ENCODE peak calls at places on chromosomes 11 and 22, in four cellular contexts. One of them, this sample, is unnamed.

GRCh38 chr11:114880458-114880857 is 202.1 kb downstream of the NXPE2 start:
- DNase-seq in neural progenitor cell: no peak
- DNase-seq in IMR-90: no peak
- DNase-seq in PC-3: no peak
- DNase-seq in this sample: no peak

GRCh38 chr11:41282436-41282835 is 177.0 kb downstream of the LRRC4C start:
- DNase-seq in neural progenitor cell: peak; percentile 2
- DNase-seq in IMR-90: no peak
- DNase-seq in PC-3: peak; percentile 56
- DNase-seq in this sample: no peak

GRCh38 chr22:42688914-42689275 is 31.8 kb downstream of the A4GALT start:
- DNase-seq in neural progenitor cell: no peak
- DNase-seq in IMR-90: no peak
- DNase-seq in PC-3: no peak
- DNase-seq in this sample: peak; percentile 96

GRCh38 chr11:119473226-119473625 is 50.3 kb upstream of the THY1 start:
- DNase-seq in neural progenitor cell: no peak
- DNase-seq in IMR-90: no peak
- DNase-seq in PC-3: no peak
- DNase-seq in this sample: no peak

GRCh38 chr22:32499666-32500065 is 25.1 kb downstream of the FBXO7 start:
- DNase-seq in neural progenitor cell: no peak
- DNase-seq in IMR-90: no peak
- DNase-seq in PC-3: no peak
- DNase-seq in this sample: no peak

GRCh38 chr11:64542172-64543125 is 48.6 kb upstream of the SLC22A12 start:
- DNase-seq in neural progenitor cell: no peak
- DNase-seq in IMR-90: no peak
- DNase-seq in PC-3: no peak
- DNase-seq in this sample: peak; percentile 58

GRCh38 chr11:134586726-134587125 is 174.7 kb upstream of the B3GAT1 start:
- DNase-seq in neural progenitor cell: no peak
- DNase-seq in IMR-90: no peak
- DNase-seq in PC-3: no peak
- DNase-seq in this sample: no peak

GRCh38 chr22:42171417-42171816 is 40.8 kb upstream of the CYP2D6 start:
- DNase-seq in neural progenitor cell: no peak
- DNase-seq in IMR-90: no peak
- DNase-seq in PC-3: no peak
- DNase-seq in this sample: no peak

GRCh38 chr11:111299111-111300026 is 1.0 kb downstream of the POU2AF3 start:
- DNase-seq in neural progenitor cell: peak; percentile 75
- DNase-seq in IMR-90: peak; percentile 23
- DNase-seq in PC-3: peak; percentile 43
- DNase-seq in this sample: peak; percentile 90

GRCh38 chr22:19679476-19680099 is 34.7 kb upstream of the SEPTIN5 start:
- DNase-seq in neural progenitor cell: peak; percentile 53
- DNase-seq in IMR-90: no peak
- DNase-seq in PC-3: peak; percentile 33
- DNase-seq in this sample: peak; percentile 78

GRCh38 chr11:76445122-76446084 is 585 bp downstream of the EMSY start:
- DNase-seq in neural progenitor cell: peak; percentile 95
- DNase-seq in IMR-90: peak; percentile 90
- DNase-seq in PC-3: peak; percentile 91
- DNase-seq in this sample: peak; percentile 92

GRCh38 chr11:96157517-96157873 is 185.5 kb downstream of the MAML2 start:
- DNase-seq in neural progenitor cell: no peak
- DNase-seq in IMR-90: no peak
- DNase-seq in PC-3: no peak
- DNase-seq in this sample: no peak

GRCh38 chr11:70820712-70821111 is 422.4 kb downstream of the CTTN start:
- DNase-seq in neural progenitor cell: no peak
- DNase-seq in IMR-90: no peak
- DNase-seq in PC-3: no peak
- DNase-seq in this sample: no peak

GRCh38 chr11:134069426-134069921 is 602 bp downstream of the JAM3 start:
- DNase-seq in neural progenitor cell: peak; percentile 71
- DNase-seq in IMR-90: peak; percentile 31
- DNase-seq in PC-3: no peak
- DNase-seq in this sample: no peak

GRCh38 chr11:59426361-59427067 is at the start of gene OR5A2:
- DNase-seq in neural progenitor cell: peak; percentile 84
- DNase-seq in IMR-90: no peak
- DNase-seq in PC-3: peak; percentile 6
- DNase-seq in this sample: no peak

GRCh38 chr11:95490625-95491024 is 259.6 kb upstream of the SESN3 start:
- DNase-seq in neural progenitor cell: no peak
- DNase-seq in IMR-90: no peak
- DNase-seq in PC-3: no peak
- DNase-seq in this sample: no peak

GRCh38 chr22:37675930-37676571 is 615 bp downstream of the LGALS1 start:
- DNase-seq in neural progenitor cell: no peak
- DNase-seq in IMR-90: no peak
- DNase-seq in PC-3: peak; percentile 40
- DNase-seq in this sample: no peak

GRCh38 chr11:86940122-86940777 is 14.9 kb downstream of the FZD4 start:
- DNase-seq in neural progenitor cell: no peak
- DNase-seq in IMR-90: peak; percentile 83
- DNase-seq in PC-3: peak; percentile 76
- DNase-seq in this sample: no peak
- H3K4me3 ChIP-seq in neural progenitor cell: no peak overlapping the region
- H3K4me3 ChIP-seq in IMR-90: no peak overlapping the region
- H3K4me3 ChIP-seq in PC-3: peak overlapping the region; percentile 23
- H3K4me3 ChIP-seq in this sample: peak overlapping the region; percentile 61

GRCh38 chr22:23497016-23497885 is 82.8 kb downstream of the IGLL1 start:
- DNase-seq in neural progenitor cell: no peak
- DNase-seq in IMR-90: no peak
- DNase-seq in PC-3: no peak
- DNase-seq in this sample: peak; percentile 24
- H3K9ac ChIP-seq in neural progenitor cell: no peak overlapping the region
- H3K9ac ChIP-seq in IMR-90: no peak overlapping the region
- H3K9ac ChIP-seq in PC-3: no peak overlapping the region
- H3K9ac ChIP-seq in this sample: no peak overlapping the region

DNA sequence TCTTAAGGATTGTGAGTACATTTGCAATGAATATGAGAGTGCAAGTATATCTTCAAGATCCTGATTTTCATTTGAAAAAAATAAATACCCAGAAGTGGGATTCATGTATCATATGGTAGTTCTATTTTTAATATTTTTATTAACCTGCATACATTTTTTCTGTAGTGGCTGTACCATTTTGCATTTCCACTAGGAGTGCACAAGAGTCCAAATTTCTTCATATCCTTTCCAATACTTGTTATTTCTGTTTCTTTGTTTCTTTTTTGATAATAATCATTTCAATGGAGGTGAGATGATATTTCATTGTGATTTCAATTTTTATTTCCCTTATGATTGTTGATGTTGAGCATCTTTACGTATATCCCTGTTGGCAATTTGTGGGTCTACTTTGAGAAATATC is 759.8 kb upstream of the CNTN5 start:
- DNase-seq in neural progenitor cell: no peak
- DNase-seq in IMR-90: no peak
- DNase-seq in PC-3: peak; percentile 18
- DNase-seq in this sample: no peak
- TF ChIP-seq CTCF in neural progenitor cell: peak; percentile 38
- TF ChIP-seq CTCF in IMR-90: no peak
- TF ChIP-seq CTCF in PC-3: peak; percentile 61
- TF ChIP-seq CTCF in this sample: no peak

DNA sequence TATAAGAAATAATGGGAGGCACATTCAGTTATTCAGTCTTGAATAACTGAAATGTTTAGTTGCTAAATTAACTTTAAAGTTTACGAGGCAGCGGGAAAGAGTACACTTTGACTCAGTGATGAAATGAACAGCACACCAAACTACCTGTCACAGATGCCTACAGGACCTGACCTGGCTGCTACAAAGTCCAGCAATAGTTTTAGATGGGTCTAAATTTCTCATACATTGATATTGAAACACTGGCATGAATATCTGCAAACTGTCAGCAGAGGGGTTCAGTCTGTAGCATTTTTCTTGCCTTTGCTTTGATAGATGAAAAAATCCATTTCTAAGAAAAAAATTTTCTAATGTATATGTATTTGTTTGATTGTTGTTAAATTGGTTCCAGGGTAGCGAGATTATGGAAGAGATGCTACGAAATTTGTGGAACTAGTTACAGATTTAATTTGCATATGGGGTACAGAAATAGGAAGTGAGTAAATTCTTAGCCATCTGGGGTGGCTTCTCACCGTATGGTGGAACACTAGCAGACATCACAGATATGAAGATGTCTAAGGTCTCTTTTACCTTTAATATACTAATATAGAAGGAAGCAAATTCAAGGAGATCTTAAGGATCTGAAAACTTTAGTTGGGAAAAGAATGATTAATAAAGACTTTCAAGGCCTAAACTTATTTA is 20.8 kb upstream of the GAB2 start:
- DNase-seq in neural progenitor cell: no peak
- DNase-seq in IMR-90: no peak
- DNase-seq in PC-3: no peak
- DNase-seq in this sample: no peak
- H3K4me3 ChIP-seq in neural progenitor cell: no peak overlapping the region
- H3K4me3 ChIP-seq in IMR-90: no peak overlapping the region
- H3K4me3 ChIP-seq in PC-3: no peak overlapping the region
- H3K4me3 ChIP-seq in this sample: no peak overlapping the region

DNA sequence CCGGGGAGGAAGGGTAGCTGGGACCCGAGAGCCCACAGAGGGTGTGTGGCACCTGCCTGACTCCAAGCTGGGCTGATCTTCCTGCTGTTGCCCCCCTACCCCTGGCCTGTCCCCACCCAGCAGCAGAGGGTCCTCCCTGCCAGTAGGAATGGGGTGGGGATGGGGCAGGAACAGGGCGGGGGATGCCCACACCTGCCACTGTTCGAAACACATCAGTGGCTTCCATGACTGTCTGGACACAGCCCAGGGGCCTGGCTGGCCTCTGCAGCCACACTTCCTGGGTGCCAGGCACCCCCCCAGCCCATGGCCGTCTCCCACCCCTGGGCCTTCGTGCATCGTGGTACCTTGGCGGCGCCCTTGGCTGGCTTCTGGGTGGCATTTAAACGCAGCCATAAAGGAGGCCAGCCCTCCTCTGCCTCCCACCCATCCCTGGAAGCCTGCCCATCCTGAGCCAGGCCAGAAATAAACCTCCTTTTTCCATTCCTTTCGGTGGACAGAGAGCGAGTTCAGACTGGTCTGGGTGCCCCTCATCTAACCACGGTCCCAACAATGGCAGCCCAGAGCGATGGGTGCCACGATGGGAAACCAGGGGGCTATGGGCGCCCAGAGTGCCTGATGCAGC is 745 bp upstream of the SHISAL1 start:
- DNase-seq in neural progenitor cell: no peak
- DNase-seq in IMR-90: no peak
- DNase-seq in PC-3: no peak
- DNase-seq in this sample: no peak
- H3K9ac ChIP-seq in neural progenitor cell: no peak overlapping the region
- H3K9ac ChIP-seq in IMR-90: no peak overlapping the region
- H3K9ac ChIP-seq in PC-3: no peak overlapping the region
- H3K9ac ChIP-seq in this sample: no peak overlapping the region

GRCh38 chr22:22936190-22936914 is 48.7 kb downstream of the IGLL5 start:
- DNase-seq in neural progenitor cell: no peak
- DNase-seq in IMR-90: no peak
- DNase-seq in PC-3: no peak
- DNase-seq in this sample: no peak

GRCh38 chr22:22935056-22935545 is 47.5 kb downstream of the IGLL5 start:
- DNase-seq in neural progenitor cell: no peak
- DNase-seq in IMR-90: no peak
- DNase-seq in PC-3: no peak
- DNase-seq in this sample: peak; percentile 53

GRCh38 chr22:22936915-22937656 is 49.5 kb downstream of the IGLL5 start:
- DNase-seq in neural progenitor cell: no peak
- DNase-seq in IMR-90: no peak
- DNase-seq in PC-3: no peak
- DNase-seq in this sample: no peak

GRCh38 chr22:22934543-22935055 is 47.0 kb downstream of the IGLL5 start:
- DNase-seq in neural progenitor cell: no peak
- DNase-seq in IMR-90: no peak
- DNase-seq in PC-3: no peak
- DNase-seq in this sample: peak; percentile 51

GRCh38 chr22:22935546-22936157 is 48.0 kb downstream of the IGLL5 start:
- DNase-seq in neural progenitor cell: no peak
- DNase-seq in IMR-90: no peak
- DNase-seq in PC-3: no peak
- DNase-seq in this sample: peak; percentile 76
- TF ChIP-seq CTCF in neural progenitor cell: peak; percentile 9
- TF ChIP-seq CTCF in IMR-90: no peak
- TF ChIP-seq CTCF in PC-3: no peak
- TF ChIP-seq CTCF in this sample: no peak

DNA sequence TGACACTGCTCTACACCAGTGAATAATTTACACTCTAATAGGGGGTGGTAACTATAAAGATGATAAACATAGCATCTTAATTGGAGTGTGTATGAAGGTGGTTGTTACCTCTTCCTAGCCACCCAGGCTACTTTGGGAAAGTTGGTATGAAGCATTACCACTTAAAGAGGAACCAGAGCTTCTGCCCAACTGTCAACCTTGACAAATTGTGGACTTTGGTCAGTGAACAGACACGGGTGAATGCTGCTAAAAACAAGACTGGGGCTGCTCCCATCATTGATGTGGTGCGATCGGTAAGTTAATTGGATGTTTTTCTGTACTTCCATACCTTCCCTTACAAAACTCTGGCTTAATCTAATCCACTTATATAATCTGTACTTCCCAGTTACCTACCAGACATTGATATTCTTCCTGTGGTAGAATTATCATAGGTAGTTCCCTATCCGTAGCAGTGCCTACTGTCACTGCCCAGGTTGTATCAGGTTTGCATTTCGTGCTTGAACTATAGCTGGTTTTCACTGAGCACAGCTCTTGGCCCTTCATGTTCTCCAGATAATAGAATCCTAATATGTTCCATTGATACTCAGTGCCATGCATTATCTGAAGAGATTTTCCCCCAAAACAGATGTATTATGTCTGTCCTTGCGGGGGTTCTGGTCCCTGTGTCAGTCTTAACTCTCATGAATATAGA is 2.2 kb downstream of the RPL27A start:
- DNase-seq in neural progenitor cell: no peak
- DNase-seq in IMR-90: no peak
- DNase-seq in PC-3: no peak
- DNase-seq in this sample: no peak
- H3K4me3 ChIP-seq in neural progenitor cell: peak overlapping the region; percentile 94
- H3K4me3 ChIP-seq in IMR-90: no peak overlapping the region
- H3K4me3 ChIP-seq in PC-3: peak overlapping the region; percentile 86
- H3K4me3 ChIP-seq in this sample: peak overlapping the region; percentile 91